ENCODE peak calls at places on chromosomes 11 and 22, in four cellular contexts. T is H1, M is HepG2, C is GM12878. I is an unnamed sample.

GRCh38 chr11:75383246-75383645 is 16.1 kb upstream of the RPS3 start:
- DNase-seq in T (no peak), M (no peak), C (no peak), I (no peak)

GRCh38 chr22:17969732-17970131 is 54.6 kb downstream of the MICAL3 start:
- DNase-seq in T (no peak), M (no peak), C (no peak), I (no peak)

GRCh38 chr22:20002098-20002497 is 14.5 kb downstream of the ARVCF start:
- DNase-seq in T (no peak), M (no peak), C (no peak), I (no peak)

GRCh38 chr22:35477911-35478582 is 62.6 kb upstream of the RASD2 start:
- DNase-seq in T (no peak), M (no peak), C (no peak), I (peak; percentile 71)

GRCh38 chr11:62116458-62116857 is 7.4 kb upstream of the INCENP start:
- DNase-seq in T (no peak), M (no peak), C (no peak), I (no peak)

GRCh38 chr11:127493330-127493729 is 492.8 kb upstream of the KIRREL3 start:
- DNase-seq in T (no peak), M (no peak), C (no peak), I (peak; percentile 16)

GRCh38 chr11:115930886-115931537 is 426.8 kb upstream of the CADM1 start:
- DNase-seq in T (no peak), M (no peak), C (no peak), I (no peak)

GRCh38 chr22:39719559-39720450 is 149.3 kb downstream of the CACNA1I start:
- DNase-seq in T (no peak), M (no peak), C (no peak), I (no peak)

GRCh38 chr11:67504950-67505561 is at the start of gene PITPNM1:
- DNase-seq in T (no peak), M (peak; percentile 29), C (no peak), I (peak; percentile 57)

GRCh38 chr11:12480401-12480800 is 103.0 kb downstream of the PARVA start:
- DNase-seq in T (no peak), M (no peak), C (no peak), I (no peak)

GRCh38 chr22:41001722-41002122 is 50.5 kb downstream of the RBX1 start:
- DNase-seq in T (no peak), M (peak; percentile 41), C (no peak), I (no peak)

GRCh38 chr22:18091916-18092526 is 14.2 kb downstream of the PEX26 start:
- DNase-seq in T (no peak), M (peak; percentile 76), C (no peak), I (no peak)

GRCh38 chr11:118224512-118225180 is at the start of gene JAML:
- DNase-seq in T (no peak), M (no peak), C (no peak), I (no peak)

GRCh38 chr11:16785520-16786128 is 47.2 kb downstream of the C11orf58 start:
- DNase-seq in T (no peak), M (peak; percentile 63), C (peak; percentile 17), I (peak; percentile 83)

GRCh38 chr11:32154275-32154674 is 63.4 kb downstream of the RCN1 start:
- DNase-seq in T (no peak), M (no peak), C (peak; percentile 62), I (no peak)

GRCh38 chr22:38450234-38450797 is 4.7 kb downstream of the KCNJ4 start:
- DNase-seq in T (no peak), M (no peak), C (no peak), I (no peak)

GRCh38 chr11:33179431-33179830 is 18.2 kb upstream of the CSTF3 start:
- DNase-seq in T (no peak), M (no peak), C (no peak), I (no peak)

GRCh38 chr11:47186937-47187681 is 875 bp upstream of the PACSIN3 start:
- DNase-seq in T (no peak), M (peak; percentile 64), C (no peak), I (no peak)

GRCh38 chr11:112004389-112004788 is 20.8 kb upstream of the DLAT start:
- DNase-seq in T (no peak), M (peak; percentile 15), C (no peak), I (peak; percentile 40)

GRCh38 chr22:40176921-40177737 is 596 bp upstream of the TNRC6B start:
- DNase-seq in T (peak; percentile 46), M (peak; percentile 87), C (peak; percentile 41), I (no peak)

GRCh38 chr22:33188316-33188715 is 130.1 kb upstream of the SYN3 start:
- DNase-seq in T (no peak), M (no peak), C (no peak), I (no peak)

GRCh38 chr22:20551805-20552449 is 44.5 kb downstream of the MED15 start:
- DNase-seq in T (no peak), M (peak; percentile 53), C (no peak), I (no peak)

GRCh38 chr11:20027546-20028014 is 132.7 kb downstream of the DBX1 start:
- DNase-seq in T (no peak), M (no peak), C (no peak), I (no peak)

GRCh38 chr11:63804259-63804658 is 9.0 kb upstream of the SPINDOC start:
- DNase-seq in T (no peak), M (no peak), C (no peak), I (no peak)

GRCh38 chr11:63508009-63508408 is 2.1 kb downstream of the LGALS12 start:
- DNase-seq in T (peak; percentile 54), M (peak; percentile 64), C (no peak), I (peak; percentile 38)

GRCh38 chr11:67432655-67433349 is 4.5 kb downstream of the RPS6KB2 start:
- DNase-seq in T (no peak), M (no peak), C (no peak), I (no peak)

GRCh38 chr22:39522567-39523300 is 2.4 kb downstream of the ATF4 start:
- DNase-seq in T (no peak), M (no peak), C (no peak), I (no peak)

GRCh38 chr11:95148421-95148820 is 58.8 kb downstream of the ENDOD1 start:
- DNase-seq in T (no peak), M (no peak), C (no peak), I (no peak)

GRCh38 chr11:1852885-1853284 is at the start of gene LSP1:
- DNase-seq in T (no peak), M (no peak), C (peak; percentile 92), I (no peak)

GRCh38 chr22:32842486-32842885 is 41.0 kb downstream of the TIMP3 start:
- DNase-seq in T (no peak), M (no peak), C (no peak), I (no peak)

GRCh38 chr11:35523351-35523768 is 2.1 kb downstream of the PAMR1 start:
- DNase-seq in T (no peak), M (no peak), C (no peak), I (no peak)

GRCh38 chr11:82046778-82047177 is 686.9 kb downstream of the FAM181B start:
- DNase-seq in T (no peak), M (no peak), C (no peak), I (no peak)

GRCh38 chr22:37979782-37980181 is 4.6 kb downstream of the SOX10 start:
- DNase-seq in T (no peak), M (no peak), C (no peak), I (no peak)

GRCh38 chr22:39808087-39808486 is 85.5 kb downstream of the ENTHD1 start:
- DNase-seq in T (no peak), M (peak; percentile 30), C (no peak), I (peak; percentile 57)

GRCh38 chr11:115645631-115646271 is 141.5 kb upstream of the CADM1 start:
- DNase-seq in T (no peak), M (no peak), C (no peak), I (no peak)

DNA sequence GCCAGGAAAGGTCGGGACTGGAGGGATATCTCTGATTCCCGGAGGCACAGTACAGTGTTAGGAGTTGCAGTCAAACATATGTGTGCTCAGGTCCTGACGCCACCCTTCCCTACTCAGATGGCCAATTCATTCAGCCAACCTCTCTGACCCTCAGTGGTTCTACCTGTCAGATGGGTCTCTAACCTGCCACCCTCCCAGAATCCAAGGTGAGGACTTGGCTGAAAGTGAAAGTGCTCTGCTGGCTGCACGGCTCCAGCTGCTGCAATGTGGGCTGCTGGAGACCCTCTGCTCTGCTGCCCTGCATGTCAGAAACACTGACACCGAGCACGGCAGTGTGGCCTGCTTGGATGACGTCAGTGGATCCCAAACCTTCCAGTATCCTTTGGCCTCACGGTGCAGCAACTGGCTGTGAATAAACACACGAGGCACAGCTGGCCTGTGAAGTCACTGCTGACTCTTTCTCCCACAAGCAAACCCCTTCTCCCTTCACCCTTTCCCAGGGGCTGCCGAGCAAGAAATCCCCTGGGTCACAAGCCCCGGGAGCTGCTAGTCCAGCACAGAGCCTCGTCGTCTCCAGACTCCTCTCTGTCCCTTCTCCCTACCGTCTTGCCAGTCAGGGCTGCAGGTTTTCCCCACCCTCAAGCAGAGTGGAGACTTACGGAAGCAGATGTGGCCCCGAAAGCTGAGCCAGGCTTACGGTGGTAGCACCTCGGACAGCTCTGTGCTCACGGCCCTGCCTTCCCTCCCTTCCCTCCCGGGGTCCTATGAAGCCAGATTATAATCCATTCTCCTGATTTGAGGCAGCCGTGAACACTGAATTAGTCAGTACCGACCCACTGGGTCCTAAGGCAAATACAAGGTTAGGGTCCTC is 24.3 kb downstream of the KIAA0930 start:
- DNase-seq in T (no peak), M (no peak), C (no peak), I (no peak)
- TF ChIP-seq SUZ12 in T (no peak), M (no peak), C (no peak), I (no peak)

GRCh38 chr11:73176892-73177155 is 34.7 kb upstream of the FCHSD2 start:
- DNase-seq in T (no peak), M (no peak), C (no peak), I (no peak)
- TF ChIP-seq SP1 in T (no peak), M (no peak), C (no peak), I (no peak)

GRCh38 chr11:457071-457760 is 7.1 kb downstream of the PTDSS2 start:
- DNase-seq in T (no peak), M (no peak), C (no peak), I (no peak)

GRCh38 chr11:454801-455565 is 4.9 kb downstream of the PTDSS2 start:
- DNase-seq in T (no peak), M (no peak), C (no peak), I (no peak)

GRCh38 chr11:454043-454442 is 4.0 kb downstream of the PTDSS2 start:
- DNase-seq in T (no peak), M (no peak), C (no peak), I (no peak)

GRCh38 chr11:456533-456932 is 6.5 kb downstream of the PTDSS2 start:
- DNase-seq in T (no peak), M (no peak), C (no peak), I (no peak)

GRCh38 chr11:455566-456147 is 5.6 kb downstream of the PTDSS2 start:
- DNase-seq in T (no peak), M (no peak), C (no peak), I (no peak)
- TF ChIP-seq SUZ12 in T (no peak), M (no peak), C (no peak), I (no peak)

GRCh38 chr11:8339592-8340022 is 75.9 kb upstream of the LMO1 start:
- DNase-seq in T (no peak), M (no peak), C (no peak), I (no peak)
- TF ChIP-seq SP1 in T (no peak), M (no peak), C (no peak), I (no peak)

GRCh38 chr11:45238724-45239123 is 47.4 kb downstream of the SYT13 start:
- DNase-seq in T (no peak), M (no peak), C (no peak), I (no peak)
- TF ChIP-seq SUZ12 in T (no peak), M (no peak), C (no peak), I (no peak)

GRCh38 chr11:88246680-88247079 is 71.4 kb upstream of the RAB38 start:
- DNase-seq in T (no peak), M (no peak), C (no peak), I (no peak)
- TF ChIP-seq SP1 in T (no peak), M (no peak), C (no peak), I (no peak)

GRCh38 chr11:119361961-119362725 is 15.6 kb upstream of the MFRP start:
- DNase-seq in T (no peak), M (no peak), C (no peak), I (no peak)
- TF ChIP-seq SUZ12 in T (no peak), M (no peak), C (no peak), I (no peak)